ENCODE peak calls at places on chromosomes 11 and 22, in six cellular contexts. One of them, this sample, is unnamed. For H3K4me1, the result is how much of the 10 kb centered on the place peaks cover.

GRCh38 chr22:38713921-38714320 is 8.2 kb downstream of the GTPBP1 start:
- DNase-seq in uterus: no peak
- DNase-seq in fibroblast of lung: no peak
- DNase-seq in HepG2: no peak
- DNase-seq in right lobe of liver: no peak
- DNase-seq in lower lobe of right lung: no peak
- DNase-seq in this sample: no peak

GRCh38 chr11:84232511-84232910 is 946.3 kb upstream of the CCDC90B start:
- DNase-seq in fibroblast of lung: no peak
- DNase-seq in uterus: no peak
- DNase-seq in right lobe of liver: no peak
- DNase-seq in HepG2: no peak
- DNase-seq in lower lobe of right lung: no peak
- DNase-seq in this sample: no peak

GRCh38 chr11:12285106-12285505 is 92.3 kb upstream of the PARVA start:
- DNase-seq in HepG2: no peak
- DNase-seq in right lobe of liver: no peak
- DNase-seq in uterus: no peak
- DNase-seq in lower lobe of right lung: no peak
- DNase-seq in fibroblast of lung: peak
- DNase-seq in this sample: no peak

GRCh38 chr11:29260939-29261705 is 755.7 kb downstream of the KCNA4 start:
- DNase-seq in right lobe of liver: peak
- DNase-seq in uterus: no peak
- DNase-seq in lower lobe of right lung: no peak
- DNase-seq in fibroblast of lung: peak
- DNase-seq in HepG2: peak
- DNase-seq in this sample: no peak

GRCh38 chr22:48240165-48240934 is 1477.9 kb downstream of the TBC1D22A start:
- DNase-seq in lower lobe of right lung: no peak
- DNase-seq in fibroblast of lung: no peak
- DNase-seq in HepG2: no peak
- DNase-seq in uterus: no peak
- DNase-seq in right lobe of liver: no peak
- DNase-seq in this sample: no peak

GRCh38 chr11:110912437-110912836 is 200.2 kb upstream of the ARHGAP20 start:
- DNase-seq in right lobe of liver: no peak
- DNase-seq in lower lobe of right lung: no peak
- DNase-seq in HepG2: no peak
- DNase-seq in uterus: no peak
- DNase-seq in fibroblast of lung: no peak
- DNase-seq in this sample: no peak

GRCh38 chr11:71452354-71453020 is 516 bp upstream of the NADSYN1 start:
- DNase-seq in uterus: peak
- DNase-seq in HepG2: peak
- DNase-seq in lower lobe of right lung: peak
- DNase-seq in right lobe of liver: peak
- DNase-seq in fibroblast of lung: peak
- DNase-seq in this sample: peak

GRCh38 chr11:34178422-34178821 is 73.0 kb downstream of the NAT10 start:
- DNase-seq in HepG2: no peak
- DNase-seq in uterus: no peak
- DNase-seq in lower lobe of right lung: no peak
- DNase-seq in right lobe of liver: no peak
- DNase-seq in fibroblast of lung: no peak
- DNase-seq in this sample: no peak

GRCh38 chr11:5690736-5691135 is 1.1 kb downstream of the TRIM22 start:
- DNase-seq in right lobe of liver: no peak
- DNase-seq in uterus: peak
- DNase-seq in HepG2: no peak
- DNase-seq in lower lobe of right lung: no peak
- DNase-seq in fibroblast of lung: peak
- DNase-seq in this sample: no peak

GRCh38 chr22:40463017-40463631 is 92.7 kb downstream of the SGSM3 start:
- DNase-seq in HepG2: no peak
- DNase-seq in right lobe of liver: no peak
- DNase-seq in fibroblast of lung: no peak
- DNase-seq in uterus: no peak
- DNase-seq in lower lobe of right lung: no peak
- DNase-seq in this sample: no peak

GRCh38 chr11:115493488-115493887 is 10.7 kb downstream of the CADM1 start:
- DNase-seq in fibroblast of lung: no peak
- DNase-seq in uterus: no peak
- DNase-seq in HepG2: no peak
- DNase-seq in right lobe of liver: no peak
- DNase-seq in lower lobe of right lung: no peak
- DNase-seq in this sample: no peak

GRCh38 chr11:8768625-8769333 is 86.2 kb downstream of the RPL27A start:
- DNase-seq in right lobe of liver: peak
- DNase-seq in lower lobe of right lung: no peak
- DNase-seq in uterus: no peak
- DNase-seq in fibroblast of lung: peak
- DNase-seq in HepG2: peak
- DNase-seq in this sample: no peak

GRCh38 chr11:2137202-2138071 is 1.8 kb downstream of the IGF2 start:
- DNase-seq in fibroblast of lung: peak
- DNase-seq in right lobe of liver: no peak
- DNase-seq in uterus: peak
- DNase-seq in HepG2: peak
- DNase-seq in lower lobe of right lung: peak
- DNase-seq in this sample: peak

GRCh38 chr11:101166038-101166437 is 36.4 kb upstream of the PGR start:
- DNase-seq in lower lobe of right lung: no peak
- DNase-seq in uterus: no peak
- DNase-seq in fibroblast of lung: no peak
- DNase-seq in HepG2: no peak
- DNase-seq in right lobe of liver: no peak
- DNase-seq in this sample: no peak

GRCh38 chr11:119789766-119790407 is 60.9 kb upstream of the NECTIN1 start:
- DNase-seq in fibroblast of lung: no peak
- DNase-seq in HepG2: no peak
- DNase-seq in right lobe of liver: no peak
- DNase-seq in uterus: no peak
- DNase-seq in lower lobe of right lung: peak
- DNase-seq in this sample: no peak

GRCh38 chr11:117657801-117658200 is 139.2 kb downstream of the DSCAML1 start:
- DNase-seq in fibroblast of lung: no peak
- DNase-seq in HepG2: no peak
- DNase-seq in lower lobe of right lung: no peak
- DNase-seq in uterus: no peak
- DNase-seq in right lobe of liver: no peak
- DNase-seq in this sample: no peak

GRCh38 chr22:24005201-24005600 is at the start of gene GSTT4:
- DNase-seq in HepG2: no peak
- DNase-seq in fibroblast of lung: no peak
- DNase-seq in uterus: no peak
- DNase-seq in right lobe of liver: no peak
- DNase-seq in lower lobe of right lung: no peak
- DNase-seq in this sample: no peak

GRCh38 chr22:26196657-26197056 is 27.4 kb downstream of the SEZ6L start:
- DNase-seq in HepG2: peak
- DNase-seq in right lobe of liver: no peak
- DNase-seq in lower lobe of right lung: no peak
- DNase-seq in fibroblast of lung: no peak
- DNase-seq in uterus: no peak
- DNase-seq in this sample: no peak

DNA sequence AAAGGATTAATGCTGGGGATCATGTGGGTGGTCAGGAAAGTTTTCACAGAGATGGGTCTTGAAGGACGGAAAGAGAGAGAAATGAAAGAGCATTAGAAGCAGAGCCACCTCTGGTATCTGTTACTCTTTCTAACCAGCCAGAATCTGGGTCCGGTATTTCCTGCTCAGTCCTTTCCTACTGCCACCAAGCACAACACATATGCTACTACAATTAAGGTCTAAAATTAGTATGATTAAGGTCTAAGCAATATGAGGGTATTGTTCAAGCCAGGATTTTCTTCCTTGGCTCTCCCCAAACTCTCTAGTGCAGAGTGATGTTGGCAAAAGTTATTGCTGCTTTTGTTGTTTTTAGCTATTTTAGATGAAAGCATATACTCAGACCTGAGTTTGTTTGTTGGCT is 59.2 kb upstream of the EED start:
- DNase-seq in fibroblast of lung: no peak
- DNase-seq in uterus: no peak
- DNase-seq in lower lobe of right lung: no peak
- DNase-seq in HepG2: no peak
- DNase-seq in right lobe of liver: no peak
- DNase-seq in this sample: no peak
- H3K4me1 ChIP-seq in fibroblast of lung: under half
- H3K4me1 ChIP-seq in uterus: under half
- H3K4me1 ChIP-seq in lower lobe of right lung: under half
- H3K4me1 ChIP-seq in HepG2: under half
- H3K4me1 ChIP-seq in right lobe of liver: under half
- H3K4me1 ChIP-seq in this sample: under half

DNA sequence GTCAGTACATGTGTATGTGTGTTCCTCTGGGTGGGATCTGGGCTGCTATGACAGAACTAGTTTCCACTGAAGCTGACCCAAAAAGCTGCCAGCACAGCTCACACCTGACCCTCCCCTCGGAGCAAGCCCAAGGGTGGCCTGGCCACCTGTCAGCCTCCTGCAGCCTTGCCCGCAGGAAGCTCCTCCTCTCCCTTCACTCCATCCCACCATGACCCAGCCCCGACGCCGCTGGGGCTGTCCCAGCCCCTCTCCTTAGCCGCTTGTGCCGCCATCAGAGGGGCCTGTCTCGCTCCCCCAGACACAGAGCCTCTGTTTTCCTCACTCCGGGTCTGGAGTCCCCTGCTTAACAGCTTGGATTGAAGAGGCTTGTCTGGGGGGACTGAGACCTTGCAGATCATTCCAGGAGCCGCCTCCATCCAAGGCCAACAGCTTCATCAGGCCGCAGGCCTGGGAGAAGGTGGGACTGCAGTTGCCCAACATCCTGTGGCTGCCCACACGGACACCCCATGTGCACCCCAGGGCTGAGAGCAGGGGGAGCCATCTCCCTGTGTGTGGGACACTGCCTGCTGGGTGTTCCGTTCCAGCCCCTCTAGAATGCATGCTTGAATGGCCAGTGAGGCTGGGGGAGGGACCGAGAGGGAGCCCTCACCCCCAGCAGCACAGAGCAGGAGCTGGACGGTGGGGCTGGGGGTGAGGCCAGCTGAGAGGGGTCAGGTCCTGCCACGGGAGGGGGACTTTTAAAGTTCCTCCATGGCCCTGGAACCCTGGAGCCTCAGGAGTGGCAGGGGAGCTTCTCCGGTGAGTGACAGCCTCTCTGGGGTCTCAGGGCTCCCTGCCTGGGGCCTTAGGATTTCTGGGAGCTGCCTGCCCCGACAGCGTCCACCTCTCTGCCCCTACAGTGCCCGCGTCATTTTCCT is 696 bp downstream of the MRGPRF start:
- DNase-seq in uterus: peak
- DNase-seq in HepG2: no peak
- DNase-seq in fibroblast of lung: peak
- DNase-seq in lower lobe of right lung: peak
- DNase-seq in right lobe of liver: no peak
- DNase-seq in this sample: no peak
- H3K4me1 ChIP-seq in uterus: under half
- H3K4me1 ChIP-seq in HepG2: under half
- H3K4me1 ChIP-seq in fibroblast of lung: under half
- H3K4me1 ChIP-seq in lower lobe of right lung: under half
- H3K4me1 ChIP-seq in right lobe of liver: under half
- H3K4me1 ChIP-seq in this sample: under half

GRCh38 chr11:44147751-44148150 is 52.3 kb downstream of the EXT2 start:
- DNase-seq in uterus: no peak
- DNase-seq in right lobe of liver: no peak
- DNase-seq in HepG2: no peak
- DNase-seq in fibroblast of lung: no peak
- DNase-seq in lower lobe of right lung: no peak
- DNase-seq in this sample: no peak

GRCh38 chr11:44146931-44147330 is 51.5 kb downstream of the EXT2 start:
- DNase-seq in HepG2: no peak
- DNase-seq in right lobe of liver: no peak
- DNase-seq in fibroblast of lung: no peak
- DNase-seq in uterus: no peak
- DNase-seq in lower lobe of right lung: no peak
- DNase-seq in this sample: no peak

GRCh38 chr11:44143987-44144909 is 48.8 kb downstream of the EXT2 start:
- DNase-seq in uterus: no peak
- DNase-seq in HepG2: no peak
- DNase-seq in right lobe of liver: no peak
- DNase-seq in fibroblast of lung: no peak
- DNase-seq in lower lobe of right lung: no peak
- DNase-seq in this sample: peak

GRCh38 chr11:44140805-44141204 is 45.3 kb downstream of the EXT2 start:
- DNase-seq in right lobe of liver: no peak
- DNase-seq in uterus: no peak
- DNase-seq in fibroblast of lung: no peak
- DNase-seq in lower lobe of right lung: no peak
- DNase-seq in HepG2: no peak
- DNase-seq in this sample: no peak

DNA sequence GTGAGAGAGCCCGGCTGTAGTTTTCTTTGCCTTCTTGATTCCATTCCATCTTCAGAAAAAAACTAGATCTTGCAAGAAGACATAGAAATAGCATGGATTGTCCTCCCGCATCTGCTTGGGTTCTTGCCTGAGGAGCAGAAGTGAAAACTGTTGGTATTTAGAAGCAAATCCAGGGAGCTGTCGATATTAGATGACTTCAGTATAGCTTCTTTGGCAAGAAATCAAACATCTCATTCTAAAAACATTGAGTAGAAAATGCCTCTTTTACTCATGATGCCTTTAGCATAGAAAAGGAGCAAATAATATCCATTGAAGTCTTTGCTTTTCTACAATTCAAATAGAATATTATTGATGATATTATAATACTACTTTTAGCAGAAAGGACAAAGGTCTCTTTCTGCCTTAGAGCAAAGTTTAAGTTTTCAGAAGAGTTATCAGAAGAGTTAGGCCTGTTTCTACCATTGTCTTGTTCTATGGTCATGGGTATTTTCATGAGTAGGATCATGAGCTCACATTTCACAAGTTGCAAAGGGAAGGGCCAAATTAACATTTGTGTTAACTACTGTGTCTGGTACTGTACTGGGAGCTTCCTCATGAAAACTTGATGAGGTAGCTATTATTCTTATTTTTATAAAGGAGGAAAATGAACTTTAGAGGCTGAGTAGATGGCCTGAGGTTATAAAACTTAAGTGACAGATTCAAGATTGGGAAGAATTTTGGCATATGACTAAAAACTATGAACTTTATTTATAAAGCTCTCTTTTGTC is 49.7 kb downstream of the EXT2 start:
- DNase-seq in HepG2: no peak
- DNase-seq in right lobe of liver: no peak
- DNase-seq in lower lobe of right lung: no peak
- DNase-seq in fibroblast of lung: no peak
- DNase-seq in uterus: no peak
- DNase-seq in this sample: no peak
- H3K4me1 ChIP-seq in HepG2: under half
- H3K4me1 ChIP-seq in right lobe of liver: under half
- H3K4me1 ChIP-seq in lower lobe of right lung: under half
- H3K4me1 ChIP-seq in fibroblast of lung: under half
- H3K4me1 ChIP-seq in uterus: under half
- H3K4me1 ChIP-seq in this sample: under half

DNA sequence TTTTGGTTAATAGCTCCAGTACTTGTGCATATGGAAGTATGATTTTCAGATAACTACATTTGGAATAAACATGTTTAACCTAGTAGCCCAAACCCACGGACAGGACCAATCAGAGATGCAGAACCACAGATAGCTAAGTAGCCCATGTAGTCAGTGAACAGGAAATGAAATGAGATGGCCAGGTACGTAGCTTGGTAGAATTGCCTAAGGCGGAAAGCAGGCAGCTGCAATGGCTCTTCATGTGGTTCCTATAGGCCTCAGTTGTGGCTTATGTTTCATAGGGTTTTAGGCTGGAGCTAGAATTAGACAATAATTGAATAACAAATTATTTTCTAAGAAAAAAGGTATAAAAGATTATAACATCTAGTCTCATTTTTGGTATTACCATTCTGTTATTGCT is 86.4 kb upstream of the B3GNT6 start:
- DNase-seq in HepG2: no peak
- DNase-seq in lower lobe of right lung: no peak
- DNase-seq in fibroblast of lung: no peak
- DNase-seq in right lobe of liver: no peak
- DNase-seq in uterus: no peak
- DNase-seq in this sample: no peak
- H3K4me1 ChIP-seq in HepG2: under half
- H3K4me1 ChIP-seq in lower lobe of right lung: under half
- H3K4me1 ChIP-seq in fibroblast of lung: under half
- H3K4me1 ChIP-seq in right lobe of liver: under half
- H3K4me1 ChIP-seq in uterus: under half
- H3K4me1 ChIP-seq in this sample: under half

This sample was measured in prostate gland.